ENCODE peak calls at places on chromosome 4, in eight cellular contexts. I is mesendoderm, Q is neural progenitor cell, W is GM23248, G is pancreas, F is SJSA1, E is upper lobe of right lung, C is transverse colon. L is an unnamed sample.

GRCh38 chr4:9877123-9877522 is 95.7 kb downstream of the DRD5 start:
- DNase-seq in G (no peak), F (no peak), I (no peak), Q (no peak), C (no peak), E (no peak), W (no peak), L (no peak)

GRCh38 chr4:162957521-162958143 is 209.1 kb downstream of the NAF1 start:
- DNase-seq in Q (no peak), E (no peak), F (no peak), W (no peak), C (no peak), I (no peak), G (no peak), L (no peak)

GRCh38 chr4:145732416-145732815 is 52.5 kb downstream of the C4orf51 start:
- DNase-seq in I (no peak), W (peak; percentile 30), Q (no peak), F (no peak), G (no peak), C (peak; percentile 14), E (no peak), L (no peak)

GRCh38 chr4:146146918-146147317 is 28.6 kb upstream of the LSM6 start:
- DNase-seq in E (no peak), I (no peak), C (no peak), Q (no peak), F (no peak), W (no peak), G (no peak), L (no peak)

GRCh38 chr4:32207456-32207855 is 1487.3 kb downstream of the PCDH7 start:
- DNase-seq in F (no peak), C (no peak), Q (no peak), W (no peak), I (no peak), G (no peak), E (no peak), L (no peak)

GRCh38 chr4:57499786-57500185 is 389.6 kb upstream of the IGFBP7 start:
- DNase-seq in I (no peak), G (no peak), W (peak; percentile 32), Q (no peak), E (no peak), C (no peak), F (no peak), L (no peak)

GRCh38 chr4:14399919-14400706 is 602.2 kb upstream of the CPEB2 start:
- DNase-seq in F (no peak), W (no peak), C (no peak), E (no peak), G (no peak), I (no peak), Q (no peak), L (no peak)

GRCh38 chr4:99027304-99027703 is 31.8 kb downstream of the METAP1 start:
- DNase-seq in W (no peak), Q (no peak), E (no peak), C (no peak), G (no peak), F (no peak), I (no peak), L (no peak)

GRCh38 chr4:101708640-101709039 is 81.9 kb upstream of the BANK1 start:
- DNase-seq in C (no peak), Q (no peak), W (no peak), E (no peak), I (no peak), G (no peak), F (no peak), L (no peak)

GRCh38 chr4:66964467-66964866 is 580.8 kb downstream of the CENPC start:
- DNase-seq in F (no peak), E (no peak), C (no peak), G (no peak), W (no peak), I (no peak), Q (no peak), L (no peak)

GRCh38 chr4:47669946-47670345 is 167.9 kb downstream of the CORIN start:
- DNase-seq in I (no peak), E (no peak), W (no peak), C (no peak), G (peak; percentile 24), F (no peak), Q (no peak), L (no peak)

GRCh38 chr4:188812644-188813043 is 673.4 kb downstream of the TRIML1 start:
- DNase-seq in G (no peak), C (no peak), Q (no peak), E (no peak), I (no peak), W (no peak), F (no peak), L (no peak)

GRCh38 chr4:146621-147020 is 22.3 kb downstream of the ZNF718 start:
- DNase-seq in E (no peak), G (no peak), Q (no peak), I (no peak), F (no peak), W (no peak), C (no peak), L (no peak)

GRCh38 chr4:8594097-8595038 is 1.8 kb downstream of the CPZ start:
- DNase-seq in G (peak; percentile 47), Q (peak; percentile 93), C (peak; percentile 47), I (peak; percentile 90), W (peak; percentile 86), F (peak; percentile 71), E (no peak), L (no peak)

GRCh38 chr4:10781805-10782204 is 97.2 kb upstream of the CLNK start:
- DNase-seq in E (no peak), W (no peak), F (no peak), I (no peak), C (no peak), G (no peak), Q (no peak), L (no peak)

GRCh38 chr4:177008071-177008835 is 215.5 kb upstream of the VEGFC start:
- DNase-seq in I (no peak), C (no peak), G (no peak), F (no peak), W (peak; percentile 87), E (no peak), Q (no peak), L (no peak)

GRCh38 chr4:24601121-24601520 is 16.8 kb upstream of the DHX15 start:
- DNase-seq in I (no peak), F (no peak), E (no peak), G (no peak), C (no peak), W (no peak), Q (no peak), L (no peak)

GRCh38 chr4:15037923-15038541 is 35.8 kb downstream of the CPEB2 start:
- DNase-seq in F (no peak), G (no peak), E (no peak), I (no peak), W (peak; percentile 25), Q (no peak), C (no peak), L (no peak)

GRCh38 chr4:181933471-181933870 is 309.7 kb upstream of the TENM3 start:
- DNase-seq in I (peak; percentile 59), E (no peak), C (no peak), Q (no peak), G (no peak), W (no peak), F (no peak), L (no peak)

GRCh38 chr4:168886361-168886760 is 123.7 kb downstream of the CBR4 start:
- DNase-seq in I (peak; percentile 80), Q (no peak), C (no peak), G (no peak), F (peak; percentile 69), W (peak; percentile 72), E (no peak), L (no peak)

DNA sequence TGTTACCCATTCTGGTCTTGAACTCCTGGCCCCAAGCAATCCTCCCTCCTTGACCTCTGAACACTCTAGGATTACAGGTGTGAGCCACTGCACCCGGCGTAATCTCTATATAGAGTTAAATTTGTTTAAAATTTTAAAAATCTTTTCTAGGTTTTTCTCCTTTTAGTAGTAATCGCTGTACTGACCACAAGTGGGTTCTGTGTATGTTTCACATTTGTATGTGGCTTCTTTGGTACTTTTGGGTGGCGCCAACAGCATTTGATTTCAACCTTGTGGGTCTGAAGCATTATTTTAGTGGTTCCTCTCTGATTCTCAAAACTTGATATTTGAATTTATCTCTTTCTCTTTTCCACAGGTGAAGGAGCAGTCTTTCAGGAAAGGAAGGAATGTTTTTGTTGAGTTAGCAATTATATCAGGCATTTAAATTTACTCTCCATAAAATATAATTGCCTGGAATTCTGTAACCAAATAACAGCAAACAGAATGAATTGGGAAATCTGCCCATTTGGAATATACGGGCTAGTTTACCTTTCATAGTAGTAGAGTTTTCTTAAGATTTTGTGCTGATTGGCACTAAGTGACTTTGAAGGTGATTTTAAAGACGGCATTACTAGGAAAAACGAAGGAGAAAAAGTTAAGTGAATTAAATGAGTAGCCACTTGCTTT is 29.5 kb downstream of the ARHGAP10 start:
- DNase-seq in Q (no peak), W (no peak), F (no peak), E (no peak), C (no peak), I (no peak), G (no peak), L (no peak)
- H3K27ac ChIP-seq in Q (no peak overlapping the region), W (no peak overlapping the region), F (no peak overlapping the region), E (no peak overlapping the region), C (peak overlapping the region; percentile 54), I (no peak overlapping the region), G (no peak overlapping the region), L (no peak overlapping the region)

GRCh38 chr4:80189581-80189955 is 7.7 kb upstream of the PRDM8 start:
- DNase-seq in W (no peak), E (no peak), G (no peak), C (no peak), Q (no peak), F (no peak), I (no peak), L (no peak)
- H3K4me3 ChIP-seq in W (no peak overlapping the region), E (peak overlapping the region; percentile 5), G (no peak overlapping the region), C (no peak overlapping the region), Q (peak overlapping the region; percentile 18), F (no peak overlapping the region), I (no peak overlapping the region), L (no peak overlapping the region)

DNA sequence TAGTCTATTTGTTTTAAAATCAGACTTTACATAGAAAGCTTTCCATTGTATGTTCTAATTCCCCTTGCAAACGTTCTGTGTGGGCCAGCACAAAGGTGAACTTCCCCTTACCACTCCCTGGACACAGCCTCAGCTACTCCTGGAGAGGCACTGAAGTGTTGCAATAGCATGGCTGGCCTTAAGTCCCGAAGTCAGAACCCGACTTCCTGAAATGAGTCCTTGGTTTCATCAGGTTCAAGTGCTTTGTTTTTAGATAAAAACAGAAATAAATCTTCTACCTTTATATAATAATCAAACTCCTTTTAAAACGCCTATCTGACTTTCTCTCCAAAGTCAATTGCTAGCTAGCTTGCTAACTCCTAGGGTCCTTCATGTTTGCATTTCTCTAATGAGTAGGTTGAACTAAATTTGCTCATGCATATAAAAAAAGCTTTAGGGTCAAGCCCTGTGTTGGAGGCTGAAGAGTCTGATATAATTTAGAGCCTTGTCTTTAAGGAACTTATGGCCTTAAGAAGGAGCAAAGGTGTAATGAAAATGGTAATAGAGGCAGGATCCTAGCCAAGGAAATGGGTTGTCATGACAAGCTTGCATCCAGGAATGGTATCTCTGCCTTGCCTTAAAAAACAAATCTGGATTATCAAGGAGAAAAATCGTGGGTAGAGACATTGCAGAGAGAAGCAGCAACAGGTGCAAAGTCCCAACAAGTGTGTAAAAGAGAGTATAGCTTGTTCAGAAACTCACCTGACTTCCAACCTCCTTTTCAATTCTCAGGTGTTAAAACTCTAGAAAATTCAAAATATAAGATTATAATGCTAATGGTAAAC is 9.1 kb downstream of the BMP3 start:
- DNase-seq in W (peak; percentile 17), F (no peak), I (peak; percentile 7), G (no peak), E (no peak), C (peak; percentile 22), Q (no peak), L (no peak)
- H3K4me1 ChIP-seq in W (peaks cover 5% of the 10 kb centered on the region), F (peaks cover 9% of the 10 kb centered on the region), I (no peaks in the 10 kb centered on the region), G (no peaks in the 10 kb centered on the region), E (no peaks in the 10 kb centered on the region), C (no peaks in the 10 kb centered on the region), Q (no peaks in the 10 kb centered on the region), L (no peaks in the 10 kb centered on the region)

GRCh38 chr4:110472583-110473329 is 3.2 kb upstream of the ENPEP start:
- DNase-seq in Q (peak; percentile 36), C (no peak), I (peak; percentile 99), W (no peak), E (no peak), F (no peak), G (no peak), L (no peak)
- H3K27ac ChIP-seq in Q (no peak overlapping the region), C (no peak overlapping the region), I (peak overlapping the region; percentile 97), W (no peak overlapping the region), E (no peak overlapping the region), F (no peak overlapping the region), G (no peak overlapping the region), L (no peak overlapping the region)